ENCODE peak calls at places on chromosome 22, in five cellular contexts. M is heart right ventricle; R is NCI-H2081; O is effector memory CD4-positive, alpha-beta T cell; G is HT1080. A is an unnamed sample.

GRCh38 chr22:43827926-43828710 is 16.0 kb upstream of the EFCAB6 start:
- DNase-seq in M (no peak), R (no peak), O (no peak), G (no peak), A (no peak)

GRCh38 chr22:49574861-49575702 is 252.6 kb downstream of the BRD1 start:
- DNase-seq in O (no peak), R (no peak), G (peak), M (no peak), A (no peak)

GRCh38 chr22:49903322-49904039 is 14.8 kb downstream of the ALG12 start:
- DNase-seq in G (no peak), O (no peak), M (no peak), R (peak), A (no peak)

GRCh38 chr22:38924197-38924952 is 33.0 kb upstream of the APOBEC3A start:
- DNase-seq in O (no peak), R (peak), G (peak), M (peak), A (no peak)

GRCh38 chr22:46251266-46251665 is 1.2 kb upstream of the CDPF1 start:
- DNase-seq in G (no peak), O (no peak), R (no peak), M (no peak), A (no peak)

GRCh38 chr22:24189249-24190158 is 8.2 kb downstream of the SUSD2 start:
- DNase-seq in O (no peak), G (peak), M (peak), R (no peak), A (no peak)

GRCh38 chr22:44074286-44074984 is 50.3 kb downstream of the PARVB start:
- DNase-seq in G (no peak), M (no peak), O (no peak), R (no peak), A (no peak)

GRCh38 chr22:26901228-26901816 is 243.9 kb downstream of the MIAT start:
- DNase-seq in M (no peak), O (no peak), G (no peak), R (no peak), A (no peak)

GRCh38 chr22:19359554-19360299 is 68.2 kb upstream of the CLTCL1 start:
- DNase-seq in G (no peak), M (no peak), O (no peak), R (no peak), A (no peak)

GRCh38 chr22:44538071-44538470 is 40.0 kb upstream of the RTL6 start:
- DNase-seq in O (no peak), M (no peak), R (no peak), G (peak), A (no peak)

GRCh38 chr22:36546932-36547331 is 18.0 kb upstream of the EIF3D start:
- DNase-seq in G (peak), R (no peak), O (no peak), M (no peak), A (no peak)

GRCh38 chr22:44455151-44455962 is 42.7 kb downstream of the RTL6 start:
- DNase-seq in M (no peak), R (no peak), G (no peak), O (peak), A (peak)

GRCh38 chr22:38655532-38656255 is 498 bp downstream of the FAM227A start:
- DNase-seq in M (no peak), O (no peak), G (no peak), R (peak), A (no peak)

GRCh38 chr22:49119551-49119952 is 708.1 kb downstream of the BRD1 start:
- DNase-seq in R (no peak), M (peak), G (no peak), O (no peak), A (no peak)

GRCh38 chr22:36155702-36156101 is 4.9 kb downstream of the APOL3 start:
- DNase-seq in R (no peak), G (no peak), O (no peak), M (peak), A (no peak)

GRCh38 chr22:19696504-19697276 is 17.6 kb upstream of the SEPTIN5 start:
- DNase-seq in G (no peak), O (no peak), R (no peak), M (no peak), A (no peak)

GRCh38 chr22:37746366-37747089 is 49.7 kb downstream of the TRIOBP start:
- DNase-seq in G (no peak), R (no peak), O (no peak), M (no peak), A (no peak)

GRCh38 chr22:24517446-24517845 is 22.3 kb downstream of the UPB1 start:
- DNase-seq in R (no peak), O (no peak), G (no peak), M (no peak), A (no peak)

GRCh38 chr22:47171441-47172221 is 409.2 kb downstream of the TBC1D22A start:
- DNase-seq in R (no peak), M (peak), G (no peak), O (no peak), A (no peak)

GRCh38 chr22:44550666-44551491 is 52.8 kb upstream of the RTL6 start:
- DNase-seq in R (no peak), M (peak), O (no peak), G (peak), A (no peak)

GRCh38 chr22:29635734-29636357 is 32.4 kb downstream of the NF2 start:
- DNase-seq in R (peak), G (peak), O (no peak), M (no peak), A (no peak)

GRCh38 chr22:41482319-41482935 is 13.5 kb downstream of the ACO2 start:
- DNase-seq in O (no peak), R (no peak), M (no peak), G (peak), A (no peak)